ENCODE peak calls at places on chromosomes 11 and 22, in seven cellular contexts. E is NT2/D1, K is pancreas, H is cardiac muscle cell, R is WERI-Rb-1, Q is psoas muscle, J is HepG2. W is an unnamed sample. For H3K9me3 and H3K27me3, the result is how much of the 10 kb centered on the place peaks cover.

GRCh38 chr11:58006940-58007339 is 16.7 kb upstream of the OR9Q1 start:
- DNase-seq in H (no peak), J (no peak), E (no peak), Q (no peak), R (no peak), K (no peak), W (no peak)

GRCh38 chr11:135027461-135027860 is 615.4 kb upstream of the B3GAT1 start:
- DNase-seq in K (peak), J (peak), Q (no peak), H (peak), E (peak), R (no peak), W (peak)

GRCh38 chr22:27110985-27111451 is 453.6 kb downstream of the MIAT start:
- DNase-seq in R (peak), Q (no peak), E (no peak), J (peak), K (no peak), H (peak), W (no peak)

GRCh38 chr11:131498631-131499053 is 128.2 kb downstream of the NTM start:
- DNase-seq in K (no peak), H (no peak), R (no peak), E (no peak), J (no peak), Q (no peak), W (no peak)

GRCh38 chr22:44446483-44446882 is 51.5 kb downstream of the RTL6 start:
- DNase-seq in J (no peak), R (no peak), K (no peak), E (no peak), Q (no peak), H (no peak), W (no peak)

GRCh38 chr22:50079689-50080465 is 5.3 kb downstream of the MLC1 start:
- DNase-seq in Q (no peak), R (no peak), E (no peak), J (no peak), H (no peak), K (no peak), W (no peak)

GRCh38 chr11:112884012-112884767 is 77.0 kb upstream of the NCAM1 start:
- DNase-seq in K (no peak), E (no peak), R (no peak), H (no peak), J (no peak), Q (no peak), W (no peak)

GRCh38 chr11:117220999-117221774 is 10.7 kb downstream of the PCSK7 start:
- DNase-seq in K (no peak), H (peak), J (no peak), E (no peak), R (no peak), Q (peak), W (no peak)

GRCh38 chr22:25482868-25483639 is 81.4 kb upstream of the GRK3 start:
- DNase-seq in E (no peak), J (no peak), Q (peak), H (no peak), R (no peak), K (peak), W (no peak)

GRCh38 chr22:41308054-41308453 is 6.7 kb downstream of the ZC3H7B start:
- DNase-seq in E (no peak), J (no peak), K (no peak), H (no peak), Q (peak), R (no peak), W (no peak)

GRCh38 chr11:44631831-44632230 is 66.4 kb downstream of the CD82 start:
- DNase-seq in E (no peak), R (no peak), K (peak), Q (no peak), H (peak), J (no peak), W (no peak)

GRCh38 chr11:17129003-17129402 is 51.5 kb upstream of the RPS13 start:
- DNase-seq in J (no peak), H (no peak), Q (no peak), E (no peak), R (no peak), K (no peak), W (no peak)

GRCh38 chr22:39219071-39220050 is 25.4 kb downstream of the PDGFB start:
- DNase-seq in R (peak), J (no peak), Q (no peak), H (no peak), E (no peak), K (peak), W (no peak)

GRCh38 chr22:32511274-32511673 is 36.7 kb downstream of the FBXO7 start:
- DNase-seq in Q (no peak), K (no peak), E (no peak), H (no peak), J (no peak), R (no peak), W (no peak)

GRCh38 chr11:112023104-112023503 is 2.1 kb upstream of the DLAT start:
- DNase-seq in H (peak), J (peak), Q (no peak), K (no peak), E (no peak), R (no peak), W (no peak)

GRCh38 chr11:118443590-118444218 is 7.4 kb downstream of the KMT2A start:
- DNase-seq in J (no peak), K (no peak), E (no peak), H (no peak), R (no peak), Q (no peak), W (no peak)

GRCh38 chr22:40705918-40706682 is 26.8 kb downstream of the MCHR1 start:
- DNase-seq in H (no peak), J (no peak), K (no peak), Q (no peak), R (no peak), E (no peak), W (no peak)

GRCh38 chr11:112734207-112734606 is 227.0 kb upstream of the NCAM1 start:
- DNase-seq in R (no peak), K (no peak), Q (no peak), E (peak), J (no peak), H (peak), W (no peak)

GRCh38 chr11:99865951-99866350 is 821.1 kb upstream of the ARHGAP42 start:
- DNase-seq in Q (no peak), K (no peak), H (no peak), E (no peak), J (no peak), R (no peak), W (no peak)

GRCh38 chr11:11537372-11537771 is 84.4 kb downstream of the GALNT18 start:
- DNase-seq in E (no peak), K (no peak), Q (no peak), J (no peak), H (no peak), R (no peak), W (no peak)

GRCh38 chr11:37946155-37946766 is 1348.2 kb upstream of the RAG2 start:
- DNase-seq in J (peak), K (peak), R (peak), E (peak), Q (no peak), H (peak), W (peak)

GRCh38 chr11:76391039-76391438 is 9.9 kb downstream of the GVQW3 start:
- DNase-seq in H (no peak), J (no peak), R (no peak), E (no peak), Q (no peak), K (peak), W (no peak)

GRCh38 chr11:17848709-17849108 is 114.1 kb downstream of the KCNC1 start:
- DNase-seq in H (no peak), J (no peak), Q (no peak), K (no peak), E (no peak), R (no peak), W (no peak)

GRCh38 chr11:8290122-8290810 is 26.6 kb upstream of the LMO1 start:
- DNase-seq in K (no peak), R (peak), J (no peak), H (no peak), Q (no peak), E (no peak), W (no peak)

GRCh38 chr11:109731451-109731850 is 309.5 kb downstream of the C11orf87 start:
- DNase-seq in J (no peak), K (no peak), E (no peak), Q (no peak), H (no peak), R (no peak), W (no peak)
- H3K4me3 ChIP-seq in J (no peak), K (no peak), E (no peak), Q (no peak), H (no peak), R (no peak), W (no peak)

GRCh38 chr22:47591709-47592108 is 829.3 kb downstream of the TBC1D22A start:
- DNase-seq in J (no peak), R (no peak), E (no peak), K (no peak), Q (peak), H (no peak), W (no peak)
- H3K9me3 ChIP-seq in J (under half), R (under half), E (under half), K (under half), Q (under half), H (under half), W (under half)

DNA sequence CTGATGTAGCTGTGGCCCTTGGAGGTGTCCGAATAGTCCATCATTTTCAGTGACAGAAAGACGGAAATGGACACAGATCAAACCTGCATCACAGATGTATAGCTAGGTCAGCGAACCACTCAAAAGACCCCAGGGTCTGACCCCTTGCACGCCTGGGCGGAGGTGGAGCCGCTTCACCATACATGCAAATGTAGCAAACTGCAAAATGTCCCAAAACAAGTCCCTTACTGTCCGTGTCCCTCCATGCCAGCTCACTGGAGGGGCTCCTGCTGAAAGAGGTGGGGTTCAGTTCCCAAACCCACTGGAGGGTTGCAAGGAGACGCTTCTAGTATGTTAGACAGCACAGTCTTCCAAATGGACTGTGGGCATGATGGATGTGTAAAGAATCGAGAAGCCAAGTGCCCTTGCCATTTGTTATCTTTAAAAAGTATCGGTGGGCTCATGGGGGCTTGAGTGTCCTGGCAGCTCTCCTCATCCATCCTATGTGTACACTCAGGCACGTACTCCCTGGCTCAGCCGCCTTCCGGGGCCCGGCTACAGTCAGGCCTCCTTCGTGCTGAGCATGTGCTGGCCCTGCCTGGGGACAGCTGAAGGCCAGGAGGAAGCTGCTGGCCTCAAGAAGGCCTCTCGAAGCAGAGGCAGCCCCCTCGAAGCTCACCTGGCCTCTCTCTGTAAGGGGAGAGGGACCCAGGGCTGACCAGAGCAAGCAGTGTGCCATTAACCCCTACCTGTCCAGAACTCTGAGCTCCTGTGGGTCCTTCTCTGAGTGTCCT is 20.2 kb upstream of the KCNQ1OT1 start:
- DNase-seq in R (no peak), H (no peak), J (no peak), K (no peak), Q (peak), E (no peak), W (no peak)
- H3K27me3 ChIP-seq in R (under half), H (under half), J (under half), K (under half), Q (under half), E (half or more), W (under half)

DNA sequence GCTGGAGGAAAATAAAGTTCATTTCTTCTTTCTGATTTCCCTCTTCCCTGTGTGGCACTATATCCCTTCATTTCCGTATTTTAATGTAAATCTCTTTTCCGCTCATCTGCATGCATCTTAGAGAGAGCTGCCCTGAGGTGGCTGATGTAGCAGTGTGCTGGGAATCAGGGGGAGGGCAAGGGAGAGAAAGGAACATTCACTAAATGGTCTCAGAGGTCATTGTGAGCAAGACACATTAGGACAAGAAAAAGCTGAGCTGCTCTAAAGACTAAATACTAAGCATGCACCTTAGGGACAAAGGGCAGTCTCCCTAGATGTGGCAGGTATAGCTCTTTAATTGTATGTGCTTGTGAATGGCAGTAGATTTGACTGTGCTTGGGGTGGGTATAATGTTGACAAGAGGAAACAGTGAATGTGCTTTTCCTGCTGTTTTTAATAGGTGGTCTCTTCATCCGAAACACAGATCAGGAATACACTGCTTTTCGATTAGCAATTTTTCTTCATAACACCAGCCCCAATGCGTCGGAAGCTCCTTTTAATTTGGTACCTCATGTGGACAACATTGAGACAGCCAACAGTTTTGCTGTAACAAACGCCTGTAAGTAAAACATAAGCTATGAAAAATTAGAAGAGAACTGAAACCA is 2.1 kb downstream of the GRIA4 start:
- DNase-seq in H (peak), J (no peak), K (no peak), E (peak), Q (no peak), R (no peak), W (no peak)
- H3K4me3 ChIP-seq in H (peak), J (no peak), K (no peak), E (peak), Q (peak), R (no peak), W (no peak)

DNA sequence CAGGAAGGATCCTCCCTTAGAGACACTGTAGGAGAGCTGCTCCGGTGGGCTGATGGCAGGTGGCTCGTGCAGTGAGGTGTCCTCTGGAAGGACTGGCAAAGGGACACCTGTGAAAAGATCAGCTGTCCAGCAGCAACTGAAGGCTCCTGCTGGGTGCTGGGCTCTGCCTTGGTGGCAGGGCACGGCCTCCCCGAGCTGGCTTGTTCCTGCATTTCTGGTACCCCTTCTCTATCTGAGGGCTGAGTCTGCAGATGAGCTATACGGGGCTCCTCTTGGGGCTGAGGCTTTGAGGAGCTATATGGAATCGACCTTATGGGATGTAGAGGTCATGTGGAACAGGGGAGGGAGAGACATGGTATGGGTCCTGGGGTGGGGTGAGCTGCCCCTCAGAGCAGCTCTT is 875.8 kb downstream of the BRD1 start:
- DNase-seq in K (no peak), Q (no peak), E (no peak), R (no peak), H (no peak), J (no peak), W (no peak)
- H3K9me3 ChIP-seq in K (under half), Q (under half), E (under half), R (under half), H (under half), J (under half), W (under half)

GRCh38 chr11:94767292-94767690 is 865 bp upstream of the AMOTL1 start:
- DNase-seq in R (no peak), J (no peak), Q (no peak), K (no peak), H (no peak), E (no peak), W (no peak)
- H3K27me3 ChIP-seq in R (under half), J (under half), Q (under half), K (under half), H (half or more), E (under half), W (under half)

GRCh38 chr11:67118059-67118766 is 850 bp upstream of the KDM2A start:
- DNase-seq in E (no peak), H (no peak), K (peak), Q (peak), R (peak), J (no peak), W (peak)
- H3K4me3 ChIP-seq in E (peak), H (no peak), K (peak), Q (peak), R (peak), J (no peak), W (no peak)

GRCh38 chr22:47587861-47588582 is 825.6 kb downstream of the TBC1D22A start:
- DNase-seq in J (no peak), R (no peak), Q (peak), H (no peak), K (no peak), E (no peak), W (no peak)
- H3K9me3 ChIP-seq in J (under half), R (under half), Q (under half), H (under half), K (under half), E (under half), W (under half)